ENCODE peak calls at places on chromosomes 6 and 20, in seven cellular contexts. K is mucosa of descending colon; Y is activated CD8-positive, alpha-beta T cell treated with anti-CD3 and anti-CD28 coated beads for 36 hours; J is activated CD8-positive, alpha-beta memory T cell treated with anti-CD3 and anti-CD28 coated beads, Interleukin-2, amount 10 ng/mL, durations not matched to agents 7 days and 5 days; Q is psoas muscle; B is Panc1; P is left cardiac atrium. D is an unnamed sample.

GRCh38 chr20:44614525-44614924 is 32.1 kb downstream of the PKIG start:
- ATAC-seq in K (no peak), Y (no peak), J (no peak), Q (peak; percentile 8), B (no peak), P (peak; percentile 48), D (no peak)

GRCh38 chr6:38443341-38443740 is 196.4 kb downstream of the BTBD9 start:
- ATAC-seq in K (no peak), Y (no peak), J (no peak), Q (no peak), B (no peak), P (peak; percentile 34), D (no peak)

GRCh38 chr6:56827908-56828649 is 126.8 kb upstream of the BEND6 start:
- ATAC-seq in K (no peak), Y (no peak), J (no peak), Q (no peak), B (peak; percentile 69), P (no peak), D (peak; percentile 39)

GRCh38 chr6:81487489-81487888 is 265.0 kb downstream of the TENT5A start:
- ATAC-seq in K (peak; percentile 69), Y (no peak), J (no peak), Q (no peak), B (no peak), P (peak; percentile 84), D (no peak)

GRCh38 chr6:119209452-119210205 is 131.2 kb upstream of the FAM184A start:
- ATAC-seq in K (no peak), Y (no peak), J (no peak), Q (no peak), B (no peak), P (peak; percentile 38), D (no peak)

GRCh38 chr6:147226163-147226724 is 22.0 kb downstream of the STXBP5 start:
- ATAC-seq in K (no peak), Y (no peak), J (no peak), Q (no peak), B (no peak), P (no peak), D (no peak)

GRCh38 chr6:156953125-156953477 is 175.9 kb downstream of the ARID1B start:
- ATAC-seq in K (no peak), Y (no peak), J (no peak), Q (no peak), B (no peak), P (no peak), D (no peak)

GRCh38 chr6:120675886-120676285 is 658.4 kb downstream of the TBC1D32 start:
- ATAC-seq in K (no peak), Y (no peak), J (no peak), Q (no peak), B (no peak), P (no peak), D (no peak)

GRCh38 chr6:149136913-149137286 is 180.6 kb upstream of the TAB2 start:
- ATAC-seq in K (no peak), Y (no peak), J (no peak), Q (no peak), B (no peak), P (no peak), D (no peak)

GRCh38 chr6:19303381-19303780 is 533.8 kb upstream of the ID4 start:
- ATAC-seq in K (peak; percentile 35), Y (no peak), J (no peak), Q (no peak), B (no peak), P (no peak), D (no peak)

GRCh38 chr6:63584125-63584514 is 11.8 kb downstream of the LOC128125822 start:
- ATAC-seq in K (peak; percentile 84), Y (no peak), J (no peak), Q (peak; percentile 42), B (peak; percentile 26), P (peak; percentile 34), D (no peak)

GRCh38 chr6:90544741-90545140 is 42.1 kb downstream of the MAP3K7 start:
- ATAC-seq in K (no peak), Y (no peak), J (no peak), Q (no peak), B (no peak), P (no peak), D (no peak)

GRCh38 chr6:140073456-140073855 is 699.0 kb upstream of the CITED2 start:
- ATAC-seq in K (no peak), Y (no peak), J (no peak), Q (no peak), B (no peak), P (no peak), D (no peak)

GRCh38 chr20:44701116-44701865 is 13.9 kb upstream of the CCN5 start:
- ATAC-seq in K (no peak), Y (no peak), J (no peak), Q (no peak), B (peak; percentile 36), P (no peak), D (no peak)

GRCh38 chr6:149080511-149080910 is 237.0 kb upstream of the TAB2 start:
- ATAC-seq in K (no peak), Y (no peak), J (no peak), Q (no peak), B (no peak), P (no peak), D (no peak)

GRCh38 chr6:18405477-18406293 is 18.5 kb downstream of the RNF144B start:
- ATAC-seq in K (peak; percentile 70), Y (peak; percentile 20), J (no peak), Q (peak; percentile 85), B (peak; percentile 89), P (no peak), D (no peak)

GRCh38 chr20:36407196-36407733 is 101.1 kb downstream of the DLGAP4 start:
- ATAC-seq in K (no peak), Y (no peak), J (no peak), Q (no peak), B (no peak), P (no peak), D (no peak)

GRCh38 chr6:36979343-36979742 is 6.7 kb downstream of the MTCH1 start:
- ATAC-seq in K (peak; percentile 59), Y (peak; percentile 70), J (peak; percentile 59), Q (peak; percentile 62), B (peak; percentile 57), P (peak; percentile 67), D (no peak)

GRCh38 chr6:145648149-145648548 is 87.2 kb downstream of the EPM2A start:
- ATAC-seq in K (peak; percentile 81), Y (no peak), J (no peak), Q (no peak), B (no peak), P (no peak), D (no peak)

GRCh38 chr6:3841711-3842565 is 7.2 kb upstream of the FAM50B start:
- ATAC-seq in K (peak; percentile 38), Y (no peak), J (no peak), Q (peak; percentile 96), B (peak; percentile 82), P (peak; percentile 67), D (no peak)

GRCh38 chr20:24634855-24635254 is 165.4 kb downstream of the SYNDIG1 start:
- ATAC-seq in K (peak; percentile 46), Y (no peak), J (no peak), Q (peak; percentile 44), B (peak; percentile 90), P (peak; percentile 70), D (no peak)

GRCh38 chr6:36956111-36956820 is 1.7 kb downstream of the PI16 start:
- ATAC-seq in K (peak; percentile 43), Y (no peak), J (no peak), Q (no peak), B (peak; percentile 19), P (peak; percentile 11), D (no peak)

GRCh38 chr20:21159658-21160380 is 33.9 kb downstream of the KIZ start:
- ATAC-seq in K (no peak), Y (no peak), J (no peak), Q (no peak), B (no peak), P (no peak), D (no peak)

GRCh38 chr20:38671186-38671585 is 53.1 kb upstream of the SLC32A1 start:
- ATAC-seq in K (no peak), Y (no peak), J (no peak), Q (no peak), B (no peak), P (no peak), D (no peak)

D was measured in stimulated activated memory B cell treated with anti-CD40 and anti-IgM and Interleukin-4, amounts not matched to agents 10 μg/mL and 1 μg/mL and 100 μg/mL, for 72 hours.